ENCODE peak calls at places on chromosomes 4 and X, in six cellular contexts. T is endothelial cell of umbilical vein, N is BJ, Q is GOT3, I is posterior cingulate gyrus, D is HFF-Myc. O is an unnamed sample.

GRCh38 chr4:178086324-178086723 is 644.1 kb upstream of the AGA start:
- DNase-seq in Q (no peak), N (no peak), T (no peak), I (no peak), D (no peak), O (no peak)

GRCh38 chrX:16444353-16444752 is 205.6 kb upstream of the S100G start:
- DNase-seq in D (no peak), N (no peak), T (no peak), I (no peak), Q (peak; percentile 57), O (peak; percentile 32)

GRCh38 chrX:55716937-55717336 is 612 bp upstream of the RRAGB start:
- DNase-seq in T (no peak), Q (no peak), D (no peak), I (no peak), N (no peak), O (no peak)

GRCh38 chrX:134144231-134144630 is 92.8 kb upstream of the CCDC160 start:
- DNase-seq in Q (no peak), D (no peak), T (peak; percentile 4), N (no peak), I (no peak), O (no peak)

GRCh38 chr4:83542225-83542624 is 6.3 kb downstream of the GPAT3 start:
- DNase-seq in D (no peak), N (no peak), T (no peak), Q (no peak), I (no peak), O (no peak)

GRCh38 chr4:6594826-6595355 is 19.9 kb downstream of the MAN2B2 start:
- DNase-seq in T (no peak), N (no peak), D (no peak), Q (no peak), I (no peak), O (no peak)

GRCh38 chr4:78951862-78952472 is 12.7 kb upstream of the PAQR3 start:
- DNase-seq in I (no peak), N (no peak), T (peak; percentile 42), Q (no peak), D (no peak), O (no peak)

GRCh38 chrX:146278381-146278780 is 460.8 kb downstream of the SLITRK2 start:
- DNase-seq in I (no peak), N (no peak), D (no peak), T (no peak), Q (no peak), O (no peak)

GRCh38 chr4:41369680-41370079 is 113.0 kb downstream of the UCHL1 start:
- DNase-seq in Q (no peak), T (peak; percentile 73), D (no peak), I (peak; percentile 90), N (no peak), O (no peak)

GRCh38 chrX:101460669-101461068 is 24.6 kb upstream of the ARMCX4 start:
- DNase-seq in Q (no peak), D (no peak), N (no peak), I (no peak), T (no peak), O (no peak)

GRCh38 chrX:41604154-41604553 is 84.6 kb upstream of the GPR34 start:
- DNase-seq in Q (no peak), T (no peak), N (no peak), I (no peak), D (no peak), O (no peak)

GRCh38 chr4:170854097-170854496 is 764.3 kb upstream of the AADAT start:
- DNase-seq in D (no peak), I (no peak), Q (no peak), N (no peak), T (no peak), O (no peak)

GRCh38 chrX:20267924-20268701 is 1.4 kb upstream of the RPS6KA3 start:
- DNase-seq in N (no peak), Q (no peak), I (peak; percentile 87), T (peak; percentile 28), D (no peak), O (no peak)

GRCh38 chrX:17553451-17553850 is 178.5 kb downstream of the NHS start:
- DNase-seq in I (no peak), D (no peak), T (peak; percentile 85), N (peak; percentile 19), Q (no peak), O (no peak)

GRCh38 chr4:155602351-155603140 is 64.1 kb upstream of the GUCY1A1 start:
- DNase-seq in I (no peak), D (no peak), T (no peak), N (no peak), Q (no peak), O (no peak)

GRCh38 chrX:153726286-153727107 is 1.8 kb downstream of the ABCD1 start:
- DNase-seq in D (no peak), I (peak; percentile 90), T (peak; percentile 56), N (no peak), Q (peak; percentile 43), O (no peak)

GRCh38 chr4:100823066-100823992 is 305.5 kb upstream of the EMCN start:
- DNase-seq in Q (no peak), N (no peak), D (no peak), T (no peak), I (no peak), O (no peak)

GRCh38 chr4:174435981-174436776 is 86.1 kb downstream of the HPGD start:
- DNase-seq in Q (no peak), T (no peak), I (no peak), D (no peak), N (no peak), O (no peak)

GRCh38 chr4:167290684-167291083 is 56.4 kb upstream of the SPOCK3 start:
- DNase-seq in I (no peak), T (peak; percentile 11), Q (no peak), D (no peak), N (no peak), O (no peak)

GRCh38 chr4:69639542-69639941 is at the start of gene UGT2A2:
- DNase-seq in Q (no peak), D (no peak), T (no peak), I (no peak), N (no peak), O (no peak)

GRCh38 chrX:125203737-125204578 is 115.7 kb upstream of the TEX13C start:
- DNase-seq in N (no peak), Q (no peak), T (no peak), D (no peak), I (peak; percentile 91), O (peak; percentile 4)

GRCh38 chr4:20430555-20430954 is 178.8 kb downstream of the SLIT2 start:
- DNase-seq in T (no peak), Q (no peak), I (no peak), D (no peak), N (no peak), O (no peak)

GRCh38 chrX:96563663-96564062 is 121.0 kb upstream of the DIAPH2 start:
- DNase-seq in Q (no peak), D (no peak), T (no peak), I (no peak), N (peak; percentile 3), O (no peak)

GRCh38 chrX:51641421-51642021 is 22.8 kb upstream of the CENPVL3 start:
- DNase-seq in N (peak; percentile 2), T (peak; percentile 26), D (peak; percentile 12), I (no peak), Q (no peak), O (no peak)

GRCh38 chr4:107629318-107629717 is 90.7 kb downstream of the PAPSS1 start:
- DNase-seq in D (no peak), T (no peak), Q (no peak), I (no peak), N (no peak), O (no peak)

O was measured in T1000.